ENCODE peak calls at places on chromosomes 13 and 19, in six cellular contexts. T is NB4; Q is OCI-M1; A is ELF-1; J is T follicular helper cell; B is stimulated activated CD4-positive, alpha-beta T cell treated with anti-CD3 and anti-CD28 coated beads, Interleukin-12 subunit alpha, Interleukin-12 subunit beta, amount 100 ng/mL, for 4 hours. C is an unnamed sample.

GRCh38 chr19:11729586-11729985 is 9.2 kb downstream of the ZNF823 start:
- DNase-seq in B (no peak), T (no peak), J (no peak), Q (no peak), A (no peak), C (no peak)

GRCh38 chr13:27201661-27202060 is 30.1 kb upstream of the USP12 start:
- DNase-seq in B (no peak), Q (no peak), A (no peak), T (no peak), J (no peak), C (no peak)

GRCh38 chr13:101092985-101093384 is 323.3 kb downstream of the NALCN start:
- DNase-seq in Q (no peak), B (no peak), A (no peak), T (no peak), J (no peak), C (no peak)

GRCh38 chr19:55605207-55605636 is 225 bp upstream of the ZNF865 start:
- DNase-seq in B (peak; percentile 99), Q (peak; percentile 99), A (peak; percentile 99), J (peak; percentile 96), T (peak; percentile 92), C (peak; percentile 98)

GRCh38 chr19:11658954-11659353 is 61.7 kb downstream of the ZNF627 start:
- DNase-seq in B (no peak), A (no peak), T (no peak), J (no peak), Q (no peak), C (no peak)

GRCh38 chr13:41622545-41623429 is 165.4 kb downstream of the RGCC start:
- DNase-seq in J (no peak), B (no peak), A (no peak), T (no peak), Q (no peak), C (peak; percentile 55)

GRCh38 chr13:96090240-96091101 is 564 bp downstream of the HS6ST3 start:
- DNase-seq in J (no peak), T (no peak), B (no peak), Q (no peak), A (peak; percentile 7), C (no peak)

GRCh38 chr13:94192576-94192975 is 286.9 kb downstream of the DCT start:
- DNase-seq in Q (peak; percentile 61), T (peak; percentile 50), B (no peak), J (no peak), A (peak; percentile 57), C (peak; percentile 34)

GRCh38 chr13:38849316-38849715 is 141.3 kb downstream of the STOML3 start:
- DNase-seq in J (no peak), B (no peak), A (no peak), T (no peak), Q (no peak), C (no peak)

GRCh38 chr13:66483712-66484111 is 746.4 kb downstream of the PCDH9 start:
- DNase-seq in Q (no peak), J (no peak), A (no peak), T (no peak), B (no peak), C (no peak)

GRCh38 chr19:28443361-28443760 is 769.6 kb downstream of the UQCRFS1 start:
- DNase-seq in Q (no peak), B (no peak), J (no peak), A (no peak), T (no peak), C (no peak)

GRCh38 chr19:43316591-43317319 is 36.7 kb upstream of the CD177 start:
- DNase-seq in J (no peak), Q (peak; percentile 59), B (no peak), T (peak; percentile 4), A (peak; percentile 66), C (no peak)

GRCh38 chr19:15118789-15119494 is 11.7 kb downstream of the SYDE1 start:
- DNase-seq in Q (no peak), B (no peak), J (no peak), T (no peak), A (no peak), C (no peak)

GRCh38 chr19:31678421-31678820 is 329.2 kb upstream of the TSHZ3 start:
- DNase-seq in B (no peak), Q (no peak), A (no peak), J (no peak), T (no peak), C (no peak)

GRCh38 chr19:49475995-49476880 is 2.2 kb downstream of the FLT3LG start:
- DNase-seq in T (peak; percentile 67), J (peak; percentile 49), B (peak; percentile 70), Q (peak; percentile 55), A (peak; percentile 87), C (no peak)

GRCh38 chr19:13958043-13958442 is 5.7 kb downstream of the DCAF15 start:
- DNase-seq in J (no peak), A (no peak), T (no peak), Q (no peak), B (no peak), C (no peak)

GRCh38 chr13:112970552-112971287 is 1.7 kb downstream of the MCF2L start:
- DNase-seq in T (no peak), B (no peak), A (no peak), J (no peak), Q (no peak), C (no peak)

GRCh38 chr19:30719189-30719990 is 347.2 kb downstream of the ZNF536 start:
- DNase-seq in A (peak; percentile 50), J (no peak), Q (peak; percentile 34), B (no peak), T (no peak), C (no peak)

GRCh38 chr13:113119166-113119821 is 3.3 kb upstream of the F10 start:
- DNase-seq in J (no peak), T (no peak), Q (no peak), B (no peak), A (no peak), C (no peak)

GRCh38 chr19:11142528-11143171 is 12.9 kb downstream of the SPC24 start:
- DNase-seq in A (peak; percentile 87), J (no peak), Q (peak; percentile 69), B (no peak), T (no peak), C (peak; percentile 93)

GRCh38 chr13:30360586-30360985 is 53.2 kb upstream of the KATNAL1 start:
- DNase-seq in J (no peak), B (no peak), A (no peak), T (no peak), Q (no peak), C (no peak)

GRCh38 chr13:113402471-113403254 is 38.7 kb upstream of the GRTP1 start:
- DNase-seq in A (no peak), J (no peak), B (no peak), T (no peak), Q (no peak), C (no peak)

GRCh38 chr19:18300930-18301717 is 19.7 kb upstream of the JUND start:
- DNase-seq in Q (peak; percentile 8), B (no peak), A (peak; percentile 73), T (no peak), J (no peak), C (peak; percentile 45)

GRCh38 chr13:114062754-114063153 is 69.7 kb downstream of the RASA3 start:
- DNase-seq in T (peak; percentile 96), J (no peak), A (no peak), Q (no peak), B (no peak), C (no peak)

GRCh38 chr19:13207237-13208130 is 57.3 kb downstream of the IER2 start:
- DNase-seq in A (no peak), B (no peak), J (no peak), Q (no peak), T (peak; percentile 53), C (no peak)

GRCh38 chr19:34350161-34350561 is 14.8 kb upstream of the GPI start:
- DNase-seq in T (no peak), B (peak; percentile 29), Q (no peak), J (peak; percentile 74), A (no peak), C (no peak)

GRCh38 chr19:57803594-57804325 is 11.0 kb downstream of the ZNF552 start:
- DNase-seq in B (no peak), T (no peak), A (peak; percentile 92), J (no peak), Q (peak; percentile 93), C (peak; percentile 77)

GRCh38 chr13:64936879-64937278 is 2293.3 kb downstream of the PCDH9 start:
- DNase-seq in Q (no peak), J (no peak), A (no peak), T (no peak), B (no peak), C (no peak)

GRCh38 chr19:55464669-55465068 is at the start of gene C19orf85:
- DNase-seq in Q (no peak), A (peak; percentile 76), J (no peak), T (no peak), B (no peak), C (no peak)

GRCh38 chr19:27652796-27653195 is 1560.2 kb downstream of the UQCRFS1 start:
- DNase-seq in J (no peak), T (no peak), Q (no peak), A (no peak), B (no peak), C (no peak)

GRCh38 chr13:59771272-59771671 is 392.5 kb downstream of the DIAPH3 start:
- DNase-seq in Q (peak; percentile 34), J (no peak), A (no peak), T (no peak), B (no peak), C (peak; percentile 31)

GRCh38 chr19:29811125-29812079 is at the start of gene CCNE1:
- DNase-seq in J (peak; percentile 93), Q (peak; percentile 91), B (peak; percentile 99), T (peak; percentile 83), A (peak; percentile 66), C (peak; percentile 74)

GRCh38 chr13:37074703-37075102 is 15.2 kb upstream of the SUPT20H start:
- DNase-seq in Q (peak; percentile 72), T (peak; percentile 37), J (no peak), B (no peak), A (no peak), C (no peak)

GRCh38 chr13:50284540-50284939 is 269.3 kb downstream of the KCNRG start:
- DNase-seq in T (peak; percentile 63), J (no peak), B (no peak), Q (no peak), A (no peak), C (no peak)

GRCh38 chr19:44772969-44773368 is 4.7 kb upstream of the CBLC start:
- DNase-seq in J (no peak), Q (no peak), T (no peak), A (no peak), B (no peak), C (no peak)

C was measured in brain microvascular endothelial cell.